ENCODE peak calls at places on chromosomes 6 and 20, in six cellular contexts. One of them, this sample, is unnamed.
A peak's percentile ranks its signal among the peaks of the same experiment; 100 is the strongest.

GRCh38 chr6:26311385-26312095 is 53.5 kb upstream of the BTN3A2 start:
- DNase-seq in foreskin fibroblast: peak; percentile 74
- DNase-seq in mammary epithelial cell: peak; percentile 85
- DNase-seq in left ventricle myocardium inferior: no peak
- DNase-seq in astrocyte of the cerebellum: no peak
- DNase-seq in AG09319: no peak
- DNase-seq in this sample: no peak

GRCh38 chr20:46545077-46545826 is 5.2 kb downstream of the OCSTAMP start:
- DNase-seq in AG09319: no peak
- DNase-seq in mammary epithelial cell: no peak
- DNase-seq in foreskin fibroblast: peak; percentile 40
- DNase-seq in astrocyte of the cerebellum: no peak
- DNase-seq in left ventricle myocardium inferior: no peak
- DNase-seq in this sample: no peak

GRCh38 chr20:58956078-58956477 is 25.0 kb upstream of the NELFCD start:
- DNase-seq in mammary epithelial cell: no peak
- DNase-seq in AG09319: no peak
- DNase-seq in left ventricle myocardium inferior: no peak
- DNase-seq in foreskin fibroblast: no peak
- DNase-seq in astrocyte of the cerebellum: no peak
- DNase-seq in this sample: no peak

GRCh38 chr20:37395411-37395800 is 49.5 kb downstream of the SRC start:
- DNase-seq in left ventricle myocardium inferior: no peak
- DNase-seq in astrocyte of the cerebellum: no peak
- DNase-seq in foreskin fibroblast: no peak
- DNase-seq in AG09319: no peak
- DNase-seq in mammary epithelial cell: no peak
- DNase-seq in this sample: no peak

GRCh38 chr20:46401478-46401860 is 4.9 kb downstream of the ELMO2 start:
- DNase-seq in mammary epithelial cell: no peak
- DNase-seq in foreskin fibroblast: no peak
- DNase-seq in left ventricle myocardium inferior: no peak
- DNase-seq in AG09319: no peak
- DNase-seq in astrocyte of the cerebellum: no peak
- DNase-seq in this sample: no peak

GRCh38 chr20:29497261-29497671 is 1760.2 kb upstream of the DEFB115 start:
- DNase-seq in mammary epithelial cell: no peak
- DNase-seq in left ventricle myocardium inferior: no peak
- DNase-seq in AG09319: no peak
- DNase-seq in foreskin fibroblast: peak; percentile 1
- DNase-seq in astrocyte of the cerebellum: no peak
- DNase-seq in this sample: peak; percentile 12

GRCh38 chr20:4171538-4172116 is 156.3 kb upstream of the RNF24 start:
- DNase-seq in astrocyte of the cerebellum: no peak
- DNase-seq in left ventricle myocardium inferior: no peak
- DNase-seq in AG09319: no peak
- DNase-seq in foreskin fibroblast: peak; percentile 38
- DNase-seq in mammary epithelial cell: no peak
- DNase-seq in this sample: no peak

GRCh38 chr6:166162599-166163342 is 4.9 kb downstream of the TBXT start:
- DNase-seq in foreskin fibroblast: no peak
- DNase-seq in astrocyte of the cerebellum: no peak
- DNase-seq in mammary epithelial cell: no peak
- DNase-seq in left ventricle myocardium inferior: no peak
- DNase-seq in AG09319: no peak
- DNase-seq in this sample: peak; percentile 62

GRCh38 chr6:158279615-158280014 is 32.6 kb upstream of the TULP4 start:
- DNase-seq in foreskin fibroblast: peak; percentile 40
- DNase-seq in left ventricle myocardium inferior: peak; percentile 20
- DNase-seq in mammary epithelial cell: no peak
- DNase-seq in astrocyte of the cerebellum: no peak
- DNase-seq in AG09319: no peak
- DNase-seq in this sample: no peak

GRCh38 chr6:17385660-17386059 is 7.7 kb upstream of the CAP2 start:
- DNase-seq in AG09319: no peak
- DNase-seq in astrocyte of the cerebellum: no peak
- DNase-seq in foreskin fibroblast: no peak
- DNase-seq in left ventricle myocardium inferior: no peak
- DNase-seq in mammary epithelial cell: peak; percentile 54
- DNase-seq in this sample: no peak

GRCh38 chr6:111243095-111243494 is 155.8 kb downstream of the SLC16A10 start:
- DNase-seq in AG09319: no peak
- DNase-seq in mammary epithelial cell: no peak
- DNase-seq in astrocyte of the cerebellum: no peak
- DNase-seq in left ventricle myocardium inferior: no peak
- DNase-seq in foreskin fibroblast: no peak
- DNase-seq in this sample: no peak

GRCh38 chr20:14612389-14612788 is 275.0 kb upstream of the FLRT3 start:
- DNase-seq in astrocyte of the cerebellum: no peak
- DNase-seq in foreskin fibroblast: peak; percentile 73
- DNase-seq in left ventricle myocardium inferior: no peak
- DNase-seq in AG09319: no peak
- DNase-seq in mammary epithelial cell: no peak
- DNase-seq in this sample: no peak

GRCh38 chr6:128963561-128963960 is 80.6 kb downstream of the LAMA2 start:
- DNase-seq in mammary epithelial cell: no peak
- DNase-seq in AG09319: no peak
- DNase-seq in foreskin fibroblast: peak; percentile 22
- DNase-seq in left ventricle myocardium inferior: no peak
- DNase-seq in astrocyte of the cerebellum: no peak
- DNase-seq in this sample: no peak

DNA sequence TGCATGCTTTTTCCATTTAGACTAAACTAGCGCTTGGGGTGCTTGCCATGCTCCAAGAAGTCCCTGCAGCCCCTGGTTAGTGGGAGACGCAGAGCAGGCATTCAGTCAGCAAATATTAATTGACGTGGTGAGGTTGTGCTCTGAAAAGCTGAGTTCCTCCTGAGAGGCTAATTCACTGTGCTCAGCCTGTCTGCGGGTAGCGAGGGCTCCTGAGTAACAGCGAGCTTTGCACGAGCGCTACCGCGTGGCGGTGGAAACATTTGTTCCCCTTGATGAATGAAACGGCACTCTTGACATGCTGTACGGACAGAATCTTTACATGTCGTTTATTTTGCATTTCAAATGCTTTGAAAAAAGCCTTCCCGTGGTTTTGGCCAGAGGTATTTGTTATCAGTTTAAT is 170.6 kb upstream of the AGPAT4 start:
- DNase-seq in mammary epithelial cell: no peak
- DNase-seq in left ventricle myocardium inferior: no peak
- DNase-seq in AG09319: no peak
- DNase-seq in astrocyte of the cerebellum: peak; percentile 63
- DNase-seq in foreskin fibroblast: peak; percentile 11
- DNase-seq in this sample: no peak
- TF ChIP-seq CTCF in mammary epithelial cell: no peak
- TF ChIP-seq CTCF in left ventricle myocardium inferior: peak; percentile 34
- TF ChIP-seq CTCF in AG09319: no peak
- TF ChIP-seq CTCF in astrocyte of the cerebellum: peak; percentile 46
- TF ChIP-seq CTCF in foreskin fibroblast: no peak
- TF ChIP-seq CTCF in this sample: no peak

DNA sequence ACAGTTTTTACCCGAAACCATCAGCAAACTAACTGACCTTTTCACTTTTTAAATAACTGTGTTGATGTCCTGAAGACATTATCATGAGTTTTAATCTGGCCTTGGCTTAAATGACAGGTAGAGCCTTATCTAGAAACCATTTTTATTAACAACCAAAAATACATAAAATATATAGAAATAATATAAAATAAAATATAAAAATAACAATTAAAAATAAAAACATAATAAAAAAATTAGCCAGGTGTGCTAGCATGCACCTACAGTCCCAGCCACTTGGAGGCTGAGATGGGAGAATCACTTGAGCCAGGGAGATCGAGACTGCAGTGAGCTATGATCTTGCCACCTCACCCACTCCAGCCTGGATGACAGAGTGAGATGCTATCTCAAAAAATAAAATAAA is 21.6 kb downstream of the HMGN3 start:
- DNase-seq in foreskin fibroblast: no peak
- DNase-seq in astrocyte of the cerebellum: no peak
- DNase-seq in mammary epithelial cell: no peak
- DNase-seq in AG09319: no peak
- DNase-seq in left ventricle myocardium inferior: no peak
- DNase-seq in this sample: no peak
- TF ChIP-seq CTCF in foreskin fibroblast: no peak
- TF ChIP-seq CTCF in astrocyte of the cerebellum: no peak
- TF ChIP-seq CTCF in mammary epithelial cell: no peak
- TF ChIP-seq CTCF in AG09319: no peak
- TF ChIP-seq CTCF in left ventricle myocardium inferior: no peak
- TF ChIP-seq CTCF in this sample: no peak

GRCh38 chr6:79234150-79235022 is at the start of gene HMGN3:
- DNase-seq in AG09319: peak; percentile 79
- DNase-seq in left ventricle myocardium inferior: peak; percentile 98
- DNase-seq in foreskin fibroblast: peak; percentile 99
- DNase-seq in astrocyte of the cerebellum: peak; percentile 76
- DNase-seq in mammary epithelial cell: peak; percentile 86
- DNase-seq in this sample: peak; percentile 92

GRCh38 chr6:79232696-79233462 is 1.6 kb downstream of the HMGN3 start:
- DNase-seq in mammary epithelial cell: no peak
- DNase-seq in astrocyte of the cerebellum: no peak
- DNase-seq in AG09319: no peak
- DNase-seq in foreskin fibroblast: no peak
- DNase-seq in left ventricle myocardium inferior: no peak
- DNase-seq in this sample: no peak

GRCh38 chr6:79231101-79231500 is 3.4 kb downstream of the HMGN3 start:
- DNase-seq in mammary epithelial cell: no peak
- DNase-seq in left ventricle myocardium inferior: no peak
- DNase-seq in astrocyte of the cerebellum: no peak
- DNase-seq in AG09319: no peak
- DNase-seq in foreskin fibroblast: no peak
- DNase-seq in this sample: no peak

GRCh38 chr6:79230149-79230548 is 4.3 kb downstream of the HMGN3 start:
- DNase-seq in AG09319: no peak
- DNase-seq in foreskin fibroblast: peak; percentile 20
- DNase-seq in mammary epithelial cell: no peak
- DNase-seq in astrocyte of the cerebellum: no peak
- DNase-seq in left ventricle myocardium inferior: no peak
- DNase-seq in this sample: no peak

GRCh38 chr6:79233611-79234149 is 802 bp downstream of the HMGN3 start:
- DNase-seq in AG09319: peak; percentile 49
- DNase-seq in left ventricle myocardium inferior: peak; percentile 90
- DNase-seq in astrocyte of the cerebellum: peak; percentile 52
- DNase-seq in foreskin fibroblast: peak; percentile 95
- DNase-seq in mammary epithelial cell: peak; percentile 88
- DNase-seq in this sample: peak; percentile 87
- TF ChIP-seq CTCF in AG09319: peak; percentile 37
- TF ChIP-seq CTCF in left ventricle myocardium inferior: peak; percentile 66
- TF ChIP-seq CTCF in astrocyte of the cerebellum: peak; percentile 41
- TF ChIP-seq CTCF in foreskin fibroblast: peak; percentile 17
- TF ChIP-seq CTCF in mammary epithelial cell: peak; percentile 30
- TF ChIP-seq CTCF in this sample: peak; percentile 9

GRCh38 chr6:7142228-7142801 is 34.6 kb downstream of the RREB1 start:
- DNase-seq in AG09319: no peak
- DNase-seq in mammary epithelial cell: no peak
- DNase-seq in foreskin fibroblast: no peak
- DNase-seq in astrocyte of the cerebellum: no peak
- DNase-seq in left ventricle myocardium inferior: no peak
- DNase-seq in this sample: no peak

GRCh38 chr6:7144810-7145209 is 37.0 kb downstream of the RREB1 start:
- DNase-seq in foreskin fibroblast: no peak
- DNase-seq in mammary epithelial cell: no peak
- DNase-seq in astrocyte of the cerebellum: no peak
- DNase-seq in AG09319: no peak
- DNase-seq in left ventricle myocardium inferior: no peak
- DNase-seq in this sample: no peak

GRCh38 chr6:7145269-7146078 is 37.7 kb downstream of the RREB1 start:
- DNase-seq in astrocyte of the cerebellum: no peak
- DNase-seq in left ventricle myocardium inferior: no peak
- DNase-seq in foreskin fibroblast: no peak
- DNase-seq in AG09319: no peak
- DNase-seq in mammary epithelial cell: peak; percentile 68
- DNase-seq in this sample: no peak

GRCh38 chr6:7140631-7141366 is 33.0 kb downstream of the RREB1 start:
- DNase-seq in left ventricle myocardium inferior: peak; percentile 91
- DNase-seq in mammary epithelial cell: peak; percentile 71
- DNase-seq in foreskin fibroblast: peak; percentile 92
- DNase-seq in astrocyte of the cerebellum: no peak
- DNase-seq in AG09319: peak; percentile 31
- DNase-seq in this sample: peak; percentile 95

GRCh38 chr6:7143161-7143974 is 35.6 kb downstream of the RREB1 start:
- DNase-seq in foreskin fibroblast: peak; percentile 34
- DNase-seq in AG09319: no peak
- DNase-seq in astrocyte of the cerebellum: no peak
- DNase-seq in mammary epithelial cell: no peak
- DNase-seq in left ventricle myocardium inferior: no peak
- DNase-seq in this sample: no peak
- TF ChIP-seq CTCF in foreskin fibroblast: no peak
- TF ChIP-seq CTCF in AG09319: no peak
- TF ChIP-seq CTCF in astrocyte of the cerebellum: peak; percentile 27
- TF ChIP-seq CTCF in mammary epithelial cell: no peak
- TF ChIP-seq CTCF in left ventricle myocardium inferior: peak; percentile 38
- TF ChIP-seq CTCF in this sample: no peak

DNA sequence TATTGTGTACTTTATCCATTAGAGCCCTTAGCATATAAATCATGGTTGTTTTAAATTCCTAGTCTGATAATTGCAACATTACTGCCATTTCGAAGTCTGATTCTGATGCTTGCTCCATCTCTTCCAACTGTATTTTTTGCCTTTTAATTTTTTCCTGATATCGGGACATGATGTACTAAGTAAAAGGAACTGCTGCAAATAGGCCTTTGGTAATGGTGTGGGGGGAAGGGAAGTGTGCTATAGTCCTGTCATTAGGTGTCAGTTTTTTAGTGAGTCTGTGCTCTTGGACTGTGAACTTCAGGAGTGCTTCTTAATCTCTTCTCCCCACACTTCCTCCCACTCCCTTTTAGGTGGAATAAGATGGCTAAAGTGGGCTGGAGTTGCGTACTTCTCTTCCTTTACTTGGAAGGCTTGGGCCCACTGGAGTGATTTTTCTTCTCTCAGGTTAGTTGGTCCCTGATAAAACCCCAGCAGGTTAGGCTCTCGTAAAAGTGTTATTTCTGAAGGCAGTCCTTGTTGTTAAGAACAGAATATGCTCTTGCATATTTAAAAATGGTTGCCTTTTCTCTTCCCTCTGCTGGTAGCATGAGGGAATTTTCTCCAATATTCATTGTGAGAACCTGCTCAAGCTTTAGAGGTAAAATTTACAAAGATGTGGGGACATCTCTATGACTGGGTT is 18.1 kb downstream of the STXBP5 start:
- DNase-seq in astrocyte of the cerebellum: peak; percentile 22
- DNase-seq in foreskin fibroblast: peak; percentile 65
- DNase-seq in left ventricle myocardium inferior: no peak
- DNase-seq in AG09319: no peak
- DNase-seq in mammary epithelial cell: no peak
- DNase-seq in this sample: no peak
- TF ChIP-seq CTCF in astrocyte of the cerebellum: peak; percentile 55
- TF ChIP-seq CTCF in foreskin fibroblast: peak; percentile 41
- TF ChIP-seq CTCF in left ventricle myocardium inferior: peak; percentile 52
- TF ChIP-seq CTCF in AG09319: peak; percentile 39
- TF ChIP-seq CTCF in mammary epithelial cell: peak; percentile 49
- TF ChIP-seq CTCF in this sample: no peak